ENCODE peak calls at places on chromosome 18, in nine cellular contexts. T is HuH-7; M is neural progenitor cell; I is GM12865; D is NCI-H2107; K is putamen; L is Caki2; W is NCI-H2171; Y is effector memory CD8-positive, alpha-beta T cell. V is an unnamed sample.

GRCh38 chr18:58140366-58141325 is 96.6 kb downstream of the NEDD4L start:
- DNase-seq in L (no peak), I (no peak), M (no peak), K (no peak), T (no peak), Y (no peak), D (no peak), W (no peak), V (no peak)

GRCh38 chr18:8299054-8299708 is 310.1 kb upstream of the RAB12 start:
- DNase-seq in L (no peak), W (no peak), T (no peak), D (no peak), I (no peak), Y (no peak), K (no peak), M (no peak), V (no peak)

GRCh38 chr18:79631761-79632446 is 47.7 kb upstream of the CTDP1 start:
- DNase-seq in L (no peak), D (no peak), K (no peak), Y (peak; percentile 18), I (no peak), W (no peak), T (no peak), M (no peak), V (no peak)

GRCh38 chr18:23355206-23355605 is 97.9 kb upstream of the RIOK3 start:
- DNase-seq in D (no peak), L (no peak), I (no peak), T (no peak), M (no peak), Y (no peak), W (no peak), K (peak; percentile 43), V (no peak)

GRCh38 chr18:56028514-56028913 is 440.5 kb upstream of the TCF4 start:
- DNase-seq in T (no peak), K (no peak), W (no peak), I (no peak), D (no peak), Y (no peak), L (no peak), M (no peak), V (peak; percentile 6)

GRCh38 chr18:62523255-62523588 is 397 bp downstream of the ZCCHC2 start:
- DNase-seq in W (no peak), I (no peak), Y (no peak), T (no peak), M (no peak), D (no peak), L (no peak), K (no peak), V (no peak)

GRCh38 chr18:74013955-74014354 is 133.7 kb downstream of the FBXO15 start:
- DNase-seq in M (no peak), D (no peak), W (no peak), I (peak; percentile 21), K (peak; percentile 9), L (no peak), T (no peak), Y (no peak), V (peak; percentile 88)

GRCh38 chr18:6342990-6343389 is 71.7 kb downstream of the L3MBTL4 start:
- DNase-seq in K (no peak), D (no peak), L (no peak), M (no peak), T (no peak), Y (no peak), I (no peak), W (no peak), V (no peak)

GRCh38 chr18:55500316-55501086 is 87.5 kb downstream of the TCF4 start:
- DNase-seq in I (no peak), W (no peak), T (no peak), M (no peak), D (no peak), L (no peak), Y (no peak), K (no peak), V (no peak)

GRCh38 chr18:59268722-59269562 is 4.3 kb downstream of the RAX start:
- DNase-seq in W (no peak), Y (no peak), T (peak; percentile 85), I (peak; percentile 17), L (peak; percentile 30), M (peak; percentile 91), D (peak; percentile 42), K (no peak), V (peak; percentile 36)

GRCh38 chr18:41745166-41746049 is 209.6 kb upstream of the PIK3C3 start:
- DNase-seq in K (no peak), I (peak; percentile 31), M (peak; percentile 83), T (peak; percentile 30), L (no peak), Y (no peak), W (peak; percentile 12), D (peak; percentile 72), V (peak; percentile 83)

GRCh38 chr18:8301427-8302172 is 307.6 kb upstream of the RAB12 start:
- DNase-seq in L (no peak), T (no peak), Y (no peak), K (no peak), W (no peak), M (peak; percentile 30), I (no peak), D (peak; percentile 59), V (peak; percentile 40)

GRCh38 chr18:27843783-27844415 is 333.0 kb downstream of the CDH2 start:
- DNase-seq in I (no peak), K (no peak), Y (no peak), D (no peak), M (no peak), T (no peak), W (no peak), L (peak; percentile 86), V (no peak)

GRCh38 chr18:24397694-24398365 is at the start of gene OSBPL1A:
- DNase-seq in M (peak; percentile 98), L (peak; percentile 75), I (peak; percentile 39), Y (peak; percentile 41), W (peak; percentile 97), K (peak; percentile 89), T (peak; percentile 83), D (peak; percentile 59), V (peak; percentile 96)

GRCh38 chr18:48750485-48751175 is 200.1 kb downstream of the SMAD7 start:
- DNase-seq in W (no peak), M (no peak), K (no peak), T (no peak), D (no peak), I (no peak), Y (no peak), L (no peak), V (no peak)

GRCh38 chr18:22020127-22020866 is 149.1 kb upstream of the GATA6 start:
- DNase-seq in L (no peak), T (peak; percentile 83), W (no peak), I (no peak), M (no peak), K (no peak), D (no peak), Y (no peak), V (peak; percentile 83)

GRCh38 chr18:8423051-8423558 is 186.1 kb upstream of the RAB12 start:
- DNase-seq in D (no peak), I (no peak), M (no peak), Y (no peak), L (no peak), W (no peak), T (no peak), K (no peak), V (no peak)

GRCh38 chr18:57950542-57950941 is 93.5 kb upstream of the NEDD4L start:
- DNase-seq in L (no peak), I (no peak), K (no peak), T (no peak), Y (no peak), W (no peak), M (no peak), D (no peak), V (no peak)

GRCh38 chr18:6056171-6056932 is 161.0 kb upstream of the TMEM200C start:
- DNase-seq in I (peak; percentile 24), T (no peak), D (no peak), K (no peak), W (no peak), M (peak; percentile 25), L (no peak), Y (no peak), V (peak; percentile 41)

GRCh38 chr18:11859903-11860407 is 8.7 kb downstream of the CHMP1B start:
- DNase-seq in Y (no peak), W (no peak), L (peak; percentile 88), M (no peak), D (no peak), K (no peak), I (no peak), T (no peak), V (no peak)

GRCh38 chr18:44841221-44841620 is 160.5 kb downstream of the SETBP1 start:
- DNase-seq in T (no peak), Y (no peak), M (no peak), L (no peak), I (no peak), D (no peak), W (no peak), K (no peak), V (no peak)

GRCh38 chr18:40124107-40124506 is 1830.9 kb upstream of the PIK3C3 start:
- DNase-seq in K (no peak), T (no peak), I (no peak), D (no peak), Y (no peak), M (no peak), W (no peak), L (no peak), V (peak; percentile 22)

GRCh38 chr18:23131693-23132319 is 3.5 kb upstream of the CABLES1 start:
- DNase-seq in T (peak; percentile 47), M (peak; percentile 85), Y (peak; percentile 70), W (peak; percentile 52), K (no peak), L (peak; percentile 42), I (peak; percentile 87), D (no peak), V (peak; percentile 83)

GRCh38 chr18:58277457-58277739 is 233.4 kb downstream of the NEDD4L start:
- DNase-seq in K (no peak), W (no peak), L (no peak), D (no peak), T (no peak), M (no peak), I (no peak), Y (no peak), V (no peak)

GRCh38 chr18:54672846-54673475 is 81.9 kb downstream of the DYNAP start:
- DNase-seq in K (no peak), T (peak; percentile 20), L (peak; percentile 33), M (peak; percentile 9), Y (no peak), W (no peak), D (no peak), I (no peak), V (no peak)

GRCh38 chr18:5461056-5461455 is 82.7 kb downstream of the EPB41L3 start:
- DNase-seq in W (no peak), K (no peak), D (no peak), L (peak; percentile 5), T (no peak), Y (no peak), I (no peak), M (no peak), V (no peak)

GRCh38 chr18:13538630-13539029 is 187.7 kb downstream of the FAM210A start:
- DNase-seq in L (no peak), W (no peak), D (no peak), Y (no peak), K (no peak), I (no peak), M (no peak), T (no peak), V (no peak)

GRCh38 chr18:55102508-55102907 is 143.2 kb upstream of the CCDC68 start:
- DNase-seq in W (no peak), M (no peak), D (peak; percentile 15), T (no peak), I (no peak), Y (no peak), K (no peak), L (no peak), V (no peak)

GRCh38 chr18:25164837-25165791 is 186.9 kb downstream of the ZNF521 start:
- DNase-seq in K (no peak), L (no peak), I (peak; percentile 63), Y (no peak), T (peak; percentile 1), W (no peak), D (no peak), M (no peak), V (peak; percentile 43)

GRCh38 chr18:56148373-56148772 is 490.0 kb downstream of the TXNL1 start:
- DNase-seq in D (no peak), T (no peak), Y (no peak), I (no peak), L (no peak), M (no peak), K (no peak), W (no peak), V (no peak)

GRCh38 chr18:11850821-11851155 is 425 bp upstream of the CHMP1B start:
- DNase-seq in K (no peak), M (no peak), I (no peak), W (peak; percentile 40), Y (no peak), L (no peak), T (no peak), D (no peak), V (peak; percentile 83)